ENCODE peak calls at places on chromosomes 1 and 21, in six cellular contexts. Y is HCT116, R is SK-N-SH, D is HepG2, W is GM12878, Q is H1. N is an unnamed sample.

GRCh38 chr1:221897312-221897711 is 155.4 kb upstream of the DUSP10 start:
- DNase-seq in Y (no peak), R (peak), D (no peak), W (no peak), Q (no peak), N (no peak)

GRCh38 chr1:53656062-53656915 is 82.7 kb downstream of the GLIS1 start:
- DNase-seq in Y (no peak), R (peak), D (no peak), W (no peak), Q (no peak), N (no peak)

GRCh38 chr1:6513296-6513928 is 21.9 kb upstream of the PLEKHG5 start:
- DNase-seq in Y (no peak), R (no peak), D (no peak), W (no peak), Q (no peak), N (peak)

GRCh38 chr1:56625823-56626222 is 19.3 kb upstream of the PRKAA2 start:
- DNase-seq in Y (no peak), R (no peak), D (no peak), W (no peak), Q (no peak), N (no peak)

GRCh38 chr1:177334276-177334675 is 163.5 kb downstream of the BRINP2 start:
- DNase-seq in Y (no peak), R (peak), D (no peak), W (no peak), Q (no peak), N (no peak)

GRCh38 chr1:44644806-44645205 is 29.5 kb downstream of the TMEM53 start:
- DNase-seq in Y (no peak), R (no peak), D (no peak), W (no peak), Q (no peak), N (no peak)

GRCh38 chr1:167441222-167441621 is 77.1 kb downstream of the CD247 start:
- DNase-seq in Y (no peak), R (no peak), D (no peak), W (no peak), Q (no peak), N (no peak)

GRCh38 chr1:10916991-10917390 is 95.5 kb upstream of the TARDBP start:
- DNase-seq in Y (no peak), R (no peak), D (no peak), W (no peak), Q (no peak), N (no peak)

GRCh38 chr21:29372063-29372802 is 73.5 kb downstream of the BACH1 start:
- DNase-seq in Y (peak), R (peak), D (peak), W (peak), Q (no peak), N (peak)

GRCh38 chr1:21939650-21940374 is 2.7 kb upstream of the HSPG2 start:
- DNase-seq in Y (peak), R (peak), D (peak), W (no peak), Q (no peak), N (no peak)

GRCh38 chr1:119007672-119008482 is 19.7 kb upstream of the TBX15 start:
- DNase-seq in Y (no peak), R (peak), D (no peak), W (no peak), Q (no peak), N (no peak)

GRCh38 chr1:58986996-58987767 is 203.3 kb upstream of the JUN start:
- DNase-seq in Y (no peak), R (no peak), D (no peak), W (no peak), Q (no peak), N (no peak)

GRCh38 chr1:56688522-56689026 is 43.5 kb downstream of the PRKAA2 start:
- DNase-seq in Y (peak), R (no peak), D (peak), W (peak), Q (no peak), N (peak)

GRCh38 chr1:160997323-160998038 is 23.5 kb downstream of the F11R start:
- DNase-seq in Y (peak), R (peak), D (peak), W (no peak), Q (no peak), N (peak)

GRCh38 chr1:156444407-156445001 is 56.1 kb downstream of the MEF2D start:
- DNase-seq in Y (peak), R (peak), D (peak), W (no peak), Q (no peak), N (no peak)

GRCh38 chr1:208101661-208102431 is 142.3 kb downstream of the PLXNA2 start:
- DNase-seq in Y (no peak), R (no peak), D (peak), W (no peak), Q (no peak), N (no peak)

GRCh38 chr1:234368320-234369032 is 4.8 kb upstream of the COA6 start:
- DNase-seq in Y (no peak), R (no peak), D (no peak), W (no peak), Q (no peak), N (no peak)

GRCh38 chr21:28892550-28893111 is 100.0 kb downstream of the LTN1 start:
- DNase-seq in Y (no peak), R (no peak), D (no peak), W (no peak), Q (no peak), N (no peak)

GRCh38 chr1:150971583-150972416 is 2.8 kb downstream of the CERS2 start:
- DNase-seq in Y (no peak), R (peak), D (peak), W (no peak), Q (no peak), N (peak)

GRCh38 chr1:181397841-181398240 is 85.5 kb upstream of the CACNA1E start:
- DNase-seq in Y (no peak), R (no peak), D (no peak), W (peak), Q (no peak), N (no peak)

GRCh38 chr1:46198026-46198826 is at the start of gene POMGNT1:
- DNase-seq in Y (no peak), R (peak), D (peak), W (no peak), Q (no peak), N (peak)

GRCh38 chr1:227793079-227793947 is 22.2 kb upstream of the PRSS38 start:
- DNase-seq in Y (no peak), R (no peak), D (no peak), W (no peak), Q (no peak), N (no peak)

GRCh38 chr1:93746009-93746408 is 64.4 kb upstream of the BCAR3 start:
- DNase-seq in Y (no peak), R (no peak), D (no peak), W (no peak), Q (no peak), N (no peak)

GRCh38 chr1:224273651-224274050 is 56.3 kb downstream of the NVL start:
- DNase-seq in Y (no peak), R (no peak), D (no peak), W (no peak), Q (no peak), N (no peak)

DNA sequence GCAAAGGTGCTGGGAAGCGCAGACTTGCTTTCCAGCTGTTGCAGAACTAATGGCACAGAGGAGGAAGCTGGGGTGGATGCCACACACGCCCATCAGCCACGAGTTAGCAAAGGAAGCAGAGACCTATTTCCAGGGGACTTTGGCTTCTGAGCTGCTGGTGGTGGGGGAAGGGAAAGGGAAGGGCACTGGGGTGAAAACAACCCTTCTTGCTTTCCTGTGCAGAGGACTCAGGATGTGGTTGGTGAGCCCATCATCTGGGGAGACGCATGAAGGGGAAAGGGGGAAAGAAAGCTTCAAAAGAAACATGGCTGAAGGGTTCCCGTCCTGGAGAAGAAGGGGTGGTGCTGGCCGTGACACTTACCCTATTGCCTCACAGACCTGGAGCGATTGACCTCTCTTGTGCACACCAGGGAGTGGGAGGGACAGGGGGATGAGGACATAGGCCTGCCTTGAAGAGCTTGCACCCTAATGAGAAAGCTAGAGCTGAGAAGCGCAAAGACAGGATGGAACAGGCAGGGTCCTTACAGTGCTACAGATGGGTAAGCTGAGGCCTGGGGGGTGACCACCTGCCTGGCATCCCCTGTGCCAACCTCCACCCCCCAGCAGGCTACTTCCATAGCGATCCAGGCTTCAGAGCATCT is 140.8 kb upstream of the RAB4A start:
- DNase-seq in Y (no peak), R (no peak), D (peak), W (no peak), Q (no peak), N (no peak)
- TF ChIP-seq JUND in Y (no peak), R (no peak), D (no peak), W (no peak), Q (no peak), N (no peak)

GRCh38 chr1:39671433-39671792 is 494 bp downstream of the NT5C1A start:
- DNase-seq in Y (no peak), R (peak), D (no peak), W (no peak), Q (no peak), N (no peak)

GRCh38 chr1:39668111-39668510 is 3.8 kb downstream of the NT5C1A start:
- DNase-seq in Y (no peak), R (no peak), D (no peak), W (no peak), Q (no peak), N (no peak)

GRCh38 chr1:39666772-39667171 is 5.1 kb downstream of the NT5C1A start:
- DNase-seq in Y (no peak), R (no peak), D (no peak), W (peak), Q (no peak), N (no peak)

GRCh38 chr1:39670689-39671088 is 1.2 kb downstream of the NT5C1A start:
- DNase-seq in Y (no peak), R (peak), D (no peak), W (no peak), Q (no peak), N (no peak)

DNA sequence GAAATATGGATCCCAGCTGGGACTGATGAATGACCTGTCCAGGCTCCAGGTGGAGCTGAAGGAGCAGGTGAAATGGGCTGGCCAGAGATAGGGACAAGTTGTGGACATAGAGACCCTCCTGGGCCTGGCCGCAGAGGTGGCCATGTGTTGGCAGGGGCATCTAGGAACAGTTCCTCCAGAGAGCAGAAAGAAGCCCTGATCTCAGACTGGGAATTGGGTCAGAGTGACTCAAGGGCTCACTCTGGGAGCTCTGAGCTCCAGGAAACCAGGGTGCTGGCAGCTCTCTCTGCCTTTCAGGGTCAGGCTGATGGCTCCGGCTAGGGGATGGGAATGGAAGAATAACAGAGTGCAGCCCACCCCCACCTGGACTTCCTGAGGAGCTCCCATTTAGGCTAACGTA is 3.0 kb downstream of the NT5C1A start:
- DNase-seq in Y (no peak), R (no peak), D (no peak), W (no peak), Q (no peak), N (no peak)
- TF ChIP-seq JUND in Y (no peak), R (no peak), D (no peak), W (no peak), Q (no peak), N (no peak)

GRCh38 chr1:157497284-157497683 is 55.0 kb downstream of the FCRL5 start:
- DNase-seq in Y (no peak), R (no peak), D (no peak), W (no peak), Q (no peak), N (no peak)

GRCh38 chr1:157494093-157494492 is 58.2 kb downstream of the FCRL5 start:
- DNase-seq in Y (no peak), R (no peak), D (no peak), W (no peak), Q (no peak), N (no peak)

GRCh38 chr1:157497987-157498781 is 54.1 kb downstream of the FCRL5 start:
- DNase-seq in Y (no peak), R (no peak), D (no peak), W (no peak), Q (no peak), N (no peak)

GRCh38 chr1:157495285-157495684 is 57.0 kb downstream of the FCRL5 start:
- DNase-seq in Y (no peak), R (no peak), D (no peak), W (no peak), Q (no peak), N (no peak)

DNA sequence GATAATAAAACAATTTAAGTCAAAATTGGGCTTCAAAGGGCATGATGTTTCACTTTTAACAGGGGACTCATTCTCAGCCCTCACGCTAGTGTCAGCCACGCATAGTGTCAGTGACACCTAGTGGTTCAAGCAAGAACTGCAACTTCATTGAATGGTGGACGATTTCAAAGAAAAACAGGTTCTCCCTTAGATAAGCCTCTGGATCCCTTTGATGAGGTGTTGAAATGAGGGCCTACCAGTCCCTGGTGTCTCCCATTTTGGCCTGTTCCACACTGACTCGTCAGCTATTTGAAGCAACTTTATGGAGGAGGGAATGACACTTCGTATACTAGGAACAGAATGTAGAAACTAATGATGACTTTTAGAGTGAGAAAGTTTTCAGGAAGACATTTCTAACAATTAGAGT is 56.2 kb downstream of the FCRL5 start:
- DNase-seq in Y (peak), R (peak), D (peak), W (no peak), Q (no peak), N (peak)
- TF ChIP-seq JUND in Y (no peak), R (no peak), D (no peak), W (no peak), Q (no peak), N (no peak)

GRCh38 chr1:12078938-12079861 is 16.1 kb downstream of the TNFRSF8 start:
- DNase-seq in Y (peak), R (peak), D (peak), W (peak), Q (no peak), N (peak)
- TF ChIP-seq JUND in Y (no peak), R (no peak), D (no peak), W (no peak), Q (no peak), N (no peak)

DNA sequence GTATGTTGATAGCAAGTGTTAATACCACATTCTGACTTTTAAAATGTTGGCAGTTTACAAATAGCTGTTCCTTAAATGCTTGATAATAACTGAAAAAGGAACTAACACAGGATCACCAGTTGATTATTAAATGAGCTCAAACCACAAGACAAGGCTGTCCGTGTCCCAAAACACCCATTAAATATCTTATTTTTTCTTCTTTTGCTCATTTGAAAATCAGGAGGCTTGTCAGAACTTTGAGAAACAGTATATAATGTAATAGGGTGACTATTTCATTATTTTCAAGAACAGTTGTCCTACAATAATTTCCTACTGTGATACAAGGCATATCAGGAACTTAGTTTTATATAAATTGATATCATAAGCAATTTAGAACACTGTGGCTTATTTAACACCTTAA is 2.7 kb downstream of the CDKN2C start:
- DNase-seq in Y (no peak), R (no peak), D (no peak), W (no peak), Q (no peak), N (no peak)
- TF ChIP-seq JUND in Y (no peak), R (no peak), D (no peak), W (no peak), Q (no peak), N (no peak)

GRCh38 chr1:203545032-203545816 is 51.3 kb downstream of the OPTC start:
- DNase-seq in Y (no peak), R (no peak), D (no peak), W (no peak), Q (no peak), N (no peak)
- TF ChIP-seq JUND in Y (no peak), R (no peak), D (no peak), W (no peak), Q (no peak), N (no peak)

GRCh38 chr1:202234331-202235002 is 40.9 kb downstream of the LGR6 start:
- DNase-seq in Y (no peak), R (no peak), D (peak), W (no peak), Q (no peak), N (no peak)
- TF ChIP-seq JUND in Y (no peak), R (no peak), D (no peak), W (no peak), Q (no peak), N (no peak)

DNA sequence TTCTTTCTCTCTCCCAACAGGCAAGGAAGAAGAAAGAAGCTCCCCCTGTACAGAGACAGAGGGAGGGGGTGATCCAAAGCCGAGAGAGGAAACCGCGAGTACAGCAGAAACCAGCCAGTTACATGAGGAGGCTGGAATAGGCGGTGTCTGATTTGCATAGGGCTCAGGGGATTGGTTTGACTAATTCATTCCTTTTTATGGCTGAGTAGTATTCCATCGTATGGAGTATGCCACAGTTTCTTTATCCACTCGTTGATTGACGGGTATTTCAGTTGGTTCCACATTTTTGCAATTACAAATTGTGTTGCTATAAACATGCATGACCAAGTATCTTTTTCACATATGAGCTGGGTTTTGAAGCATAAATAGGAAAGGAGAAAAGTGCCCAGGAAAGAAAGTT is 3.4 kb upstream of the GPX7 start:
- DNase-seq in Y (no peak), R (no peak), D (no peak), W (no peak), Q (no peak), N (no peak)
- TF ChIP-seq JUND in Y (no peak), R (no peak), D (no peak), W (no peak), Q (no peak), N (no peak)

N was measured in T47D.